ENCODE peak calls at places on chromosomes 5 and 9, in eight cellular contexts. O, Q, N, X, H, I, C and Y are unnamed samples.

GRCh38 chr9:134559013-134559412 is 82.6 kb upstream of the COL5A1 start:
- DNase-seq in X (no peak), C (peak; percentile 26), N (no peak), I (no peak), H (no peak), O (no peak), Q (no peak), Y (no peak)

GRCh38 chr5:58358436-58358835 is 101.5 kb downstream of the PLK2 start:
- DNase-seq in O (no peak), X (no peak), I (no peak), C (no peak), Q (no peak), H (no peak), N (no peak), Y (no peak)

GRCh38 chr9:23162789-23163188 is 663.3 kb downstream of the ELAVL2 start:
- DNase-seq in I (no peak), N (no peak), Q (no peak), O (no peak), X (no peak), H (no peak), C (no peak), Y (no peak)

GRCh38 chr5:126811515-126812198 is 34.7 kb downstream of the LMNB1 start:
- DNase-seq in X (no peak), O (no peak), H (peak; percentile 76), Q (peak; percentile 88), I (peak; percentile 8), N (no peak), C (no peak), Y (no peak)

GRCh38 chr9:111870774-111871542 is 25.7 kb upstream of the UGCG start:
- DNase-seq in I (no peak), X (no peak), O (no peak), H (no peak), Q (no peak), C (no peak), N (no peak), Y (no peak)

GRCh38 chr9:123629531-123629930 is 273.5 kb downstream of the CRB2 start:
- DNase-seq in I (no peak), H (no peak), Q (no peak), X (no peak), O (no peak), C (no peak), N (no peak), Y (no peak)

GRCh38 chr9:127968717-127969383 is 11.9 kb downstream of the EEIG1 start:
- DNase-seq in Q (peak; percentile 93), I (peak; percentile 88), X (peak; percentile 51), N (no peak), H (peak; percentile 94), C (no peak), O (peak; percentile 28), Y (no peak)

GRCh38 chr9:123431581-123431980 is 75.6 kb downstream of the CRB2 start:
- DNase-seq in O (no peak), C (no peak), I (no peak), N (no peak), X (no peak), Q (no peak), H (no peak), Y (no peak)

GRCh38 chr9:16591092-16591491 is 279.4 kb downstream of the BNC2 start:
- DNase-seq in H (no peak), N (no peak), X (no peak), Q (no peak), O (no peak), C (no peak), I (no peak), Y (no peak)

GRCh38 chr5:83441752-83442151 is 29.8 kb upstream of the VCAN start:
- DNase-seq in Q (no peak), N (no peak), C (no peak), X (no peak), H (no peak), O (no peak), I (no peak), Y (no peak)

GRCh38 chr5:141843156-141843927 is 34.9 kb downstream of the PCDH1 start:
- DNase-seq in O (no peak), H (peak; percentile 86), C (no peak), X (no peak), I (no peak), Q (peak; percentile 46), N (no peak), Y (no peak)

GRCh38 chr5:371811-372555 is 50.5 kb downstream of the AHRR start:
- DNase-seq in H (peak; percentile 48), C (peak; percentile 70), I (no peak), O (no peak), N (no peak), Q (no peak), X (peak; percentile 26), Y (no peak)

GRCh38 chr9:75918154-75918553 is 27.7 kb downstream of the PCSK5 start:
- DNase-seq in I (no peak), X (no peak), Q (no peak), N (no peak), O (no peak), H (no peak), C (no peak), Y (no peak)

GRCh38 chr5:149517461-149518122 is 33.6 kb downstream of the CSNK1A1 start:
- DNase-seq in O (no peak), X (no peak), N (no peak), C (no peak), I (no peak), H (peak; percentile 44), Q (no peak), Y (no peak)

GRCh38 chr9:134156564-134157377 is 7.6 kb downstream of the RNU6ATAC start:
- DNase-seq in O (no peak), X (no peak), H (no peak), C (peak; percentile 82), I (no peak), N (no peak), Q (no peak), Y (no peak)

GRCh38 chr5:29811914-29812679 is 1381.4 kb upstream of the CDH6 start:
- DNase-seq in N (no peak), O (no peak), I (no peak), Q (peak; percentile 40), H (no peak), X (no peak), C (no peak), Y (peak; percentile 34)

GRCh38 chr5:54832066-54832465 is 153.3 kb downstream of the ESM1 start:
- DNase-seq in C (no peak), Q (no peak), O (no peak), X (no peak), N (no peak), H (peak; percentile 74), I (no peak), Y (no peak)

GRCh38 chr5:56677693-56678092 is 137.7 kb upstream of the MAP3K1 start:
- DNase-seq in O (no peak), X (no peak), C (no peak), Q (no peak), I (no peak), N (no peak), H (peak; percentile 81), Y (no peak)

GRCh38 chr5:83244516-83244915 is 167.2 kb downstream of the XRCC4 start:
- DNase-seq in N (no peak), X (no peak), C (no peak), I (no peak), H (no peak), Q (no peak), O (no peak), Y (no peak)

GRCh38 chr5:55176176-55176818 is 3.3 kb upstream of the CDC20B start:
- DNase-seq in I (peak; percentile 37), C (no peak), H (peak; percentile 22), O (peak; percentile 32), Q (peak; percentile 66), N (no peak), X (peak; percentile 71), Y (peak; percentile 92)

GRCh38 chr5:140113180-140113698 is 670 bp upstream of the PURA start:
- DNase-seq in H (no peak), N (no peak), Q (no peak), X (peak; percentile 73), C (peak; percentile 78), I (no peak), O (no peak), Y (peak; percentile 69)

GRCh38 chr5:33439905-33440481 is 772 bp upstream of the TARS1 start:
- DNase-seq in Q (no peak), C (no peak), H (no peak), I (peak; percentile 10), O (no peak), X (no peak), N (no peak), Y (no peak)

GRCh38 chr9:136790640-136791465 is at the start of gene TMEM141:
- DNase-seq in O (peak; percentile 98), N (peak; percentile 100), Q (peak; percentile 100), I (peak; percentile 100), H (peak; percentile 100), C (peak; percentile 100), X (peak; percentile 98), Y (peak; percentile 96)

GRCh38 chr5:149141957-149142851 is 911 bp downstream of the ABLIM3 start:
- DNase-seq in X (peak; percentile 48), C (no peak), H (peak; percentile 55), N (no peak), O (no peak), I (no peak), Q (peak; percentile 61), Y (peak; percentile 74)

GRCh38 chr5:73067213-73067612 is 53.2 kb upstream of the TMEM171 start:
- DNase-seq in C (no peak), X (no peak), O (no peak), Q (peak; percentile 12), H (no peak), N (no peak), I (no peak), Y (no peak)

GRCh38 chr9:137490532-137491186 is 31.5 kb upstream of the NSMF start:
- DNase-seq in O (no peak), Q (no peak), I (no peak), C (no peak), X (no peak), N (no peak), H (no peak), Y (no peak)

GRCh38 chr9:127447416-127448111 is 3.6 kb downstream of the RPL12 start:
- DNase-seq in X (no peak), O (no peak), Q (no peak), C (no peak), H (peak; percentile 50), N (no peak), I (no peak), Y (no peak)

GRCh38 chr5:32489791-32490581 is 45.4 kb upstream of the ZFR start:
- DNase-seq in O (peak; percentile 95), Q (peak; percentile 69), X (peak; percentile 80), C (peak; percentile 91), I (peak; percentile 73), N (peak; percentile 56), H (peak; percentile 84), Y (peak; percentile 67)

GRCh38 chr5:111353035-111353434 is 128.9 kb downstream of the CAMK4 start:
- DNase-seq in Q (no peak), N (no peak), H (no peak), O (no peak), I (no peak), C (no peak), X (no peak), Y (no peak)

GRCh38 chr9:90846770-90847419 is 45.3 kb downstream of the SYK start:
- DNase-seq in I (no peak), X (no peak), N (no peak), Q (no peak), C (no peak), O (no peak), H (no peak), Y (no peak)

GRCh38 chr9:84366683-84367082 is 26.1 kb upstream of the SLC28A3 start:
- DNase-seq in O (no peak), H (no peak), X (no peak), I (no peak), C (no peak), Q (no peak), N (no peak), Y (no peak)

GRCh38 chr5:149886697-149887470 is 57.7 kb downstream of the PDE6A start:
- DNase-seq in X (no peak), I (no peak), C (no peak), O (no peak), N (no peak), H (peak; percentile 74), Q (peak; percentile 59), Y (no peak)

GRCh38 chr5:14110680-14111079 is 32.5 kb upstream of the TRIO start:
- DNase-seq in X (no peak), N (no peak), I (peak; percentile 61), O (no peak), C (no peak), H (peak; percentile 92), Q (peak; percentile 54), Y (no peak)

GRCh38 chr5:160253441-160253840 is 24.1 kb downstream of the FABP6 start:
- DNase-seq in N (no peak), I (no peak), H (no peak), C (no peak), O (no peak), X (no peak), Q (no peak), Y (no peak)